ENCODE peak calls at places on chromosome 10, in eight cellular contexts. O is effector memory CD4-positive, alpha-beta T cell; D is heart right ventricle; S is keratinocyte; G is adipocyte; W is Peyer's patch; X is colonic mucosa; P is transverse colon. K is an unnamed sample. For H3K27me3, the result is how much of the 10 kb centered on the place peaks cover.

GRCh38 chr10:20552382-20552781 is 344.7 kb downstream of the NEBL start:
- DNase-seq in O (no peak), P (no peak), D (no peak), W (no peak), X (no peak), G (no peak), S (no peak), K (no peak)

GRCh38 chr10:6507311-6507710 is 72.8 kb downstream of the PRKCQ start:
- DNase-seq in X (no peak), S (no peak), D (no peak), G (no peak), W (no peak), P (no peak), O (no peak), K (no peak)

GRCh38 chr10:23362069-23362830 is 17.7 kb upstream of the C10orf67 start:
- DNase-seq in P (no peak), D (no peak), X (no peak), G (no peak), W (no peak), O (no peak), S (no peak), K (no peak)

GRCh38 chr10:11245510-11245909 is 227.8 kb downstream of the CELF2 start:
- DNase-seq in O (no peak), D (no peak), P (no peak), G (no peak), X (no peak), W (no peak), S (no peak), K (no peak)

GRCh38 chr10:93485690-93486089 is 3.6 kb upstream of the MYOF start:
- DNase-seq in W (no peak), D (no peak), X (no peak), S (no peak), G (no peak), P (no peak), O (no peak), K (no peak)

GRCh38 chr10:27986831-27987230 is 12.0 kb downstream of the ODAD2 start:
- DNase-seq in W (no peak), X (no peak), P (no peak), O (no peak), D (no peak), S (no peak), G (no peak), K (no peak)

GRCh38 chr10:28479927-28480326 is 53.0 kb upstream of the WAC start:
- DNase-seq in W (no peak), P (no peak), G (no peak), S (no peak), D (no peak), O (no peak), X (no peak), K (no peak)

GRCh38 chr10:32073676-32074075 is 17.5 kb upstream of the KIF5B start:
- DNase-seq in W (no peak), O (no peak), P (no peak), D (no peak), S (no peak), G (no peak), X (no peak), K (no peak)

GRCh38 chr10:12730809-12731519 is 270.5 kb downstream of the CCDC3 start:
- DNase-seq in W (no peak), G (no peak), P (no peak), X (no peak), S (no peak), O (no peak), D (no peak), K (no peak)

GRCh38 chr10:36608251-36608650 is 517.1 kb upstream of the ANKRD30A start:
- DNase-seq in O (no peak), D (no peak), G (peak), P (no peak), S (no peak), W (no peak), X (no peak), K (no peak)

GRCh38 chr10:125205431-125205830 is 45.1 kb upstream of the CTBP2 start:
- DNase-seq in P (no peak), W (no peak), O (no peak), D (no peak), G (no peak), X (no peak), S (no peak), K (no peak)

GRCh38 chr10:5639066-5639465 is 27.3 kb downstream of the ASB13 start:
- DNase-seq in D (no peak), G (no peak), O (no peak), W (no peak), P (no peak), S (no peak), X (no peak), K (no peak)

GRCh38 chr10:77925410-77925794 is 1.2 kb downstream of the DLG5 start:
- DNase-seq in X (peak), G (peak), P (no peak), D (peak), S (no peak), O (no peak), W (no peak), K (no peak)

GRCh38 chr10:5514226-5514881 is 10.4 kb upstream of the CALML3 start:
- DNase-seq in S (no peak), X (no peak), O (no peak), P (no peak), D (no peak), W (no peak), G (no peak), K (no peak)

GRCh38 chr10:107423903-107424302 is 259.4 kb upstream of the SORCS1 start:
- DNase-seq in P (no peak), X (no peak), O (no peak), S (no peak), G (no peak), D (no peak), W (no peak), K (peak)

GRCh38 chr10:44968887-44969400 is 9.3 kb downstream of the RASSF4 start:
- DNase-seq in D (no peak), S (no peak), X (no peak), G (no peak), W (no peak), O (no peak), P (no peak), K (no peak)

GRCh38 chr10:25497281-25497680 is 322.5 kb downstream of the GPR158 start:
- DNase-seq in P (no peak), W (no peak), X (no peak), O (no peak), S (no peak), G (no peak), D (no peak), K (no peak)

GRCh38 chr10:29481906-29482440 is 152.8 kb downstream of the SVIL start:
- DNase-seq in X (no peak), S (no peak), G (no peak), O (no peak), P (no peak), W (no peak), D (no peak), K (no peak)

DNA sequence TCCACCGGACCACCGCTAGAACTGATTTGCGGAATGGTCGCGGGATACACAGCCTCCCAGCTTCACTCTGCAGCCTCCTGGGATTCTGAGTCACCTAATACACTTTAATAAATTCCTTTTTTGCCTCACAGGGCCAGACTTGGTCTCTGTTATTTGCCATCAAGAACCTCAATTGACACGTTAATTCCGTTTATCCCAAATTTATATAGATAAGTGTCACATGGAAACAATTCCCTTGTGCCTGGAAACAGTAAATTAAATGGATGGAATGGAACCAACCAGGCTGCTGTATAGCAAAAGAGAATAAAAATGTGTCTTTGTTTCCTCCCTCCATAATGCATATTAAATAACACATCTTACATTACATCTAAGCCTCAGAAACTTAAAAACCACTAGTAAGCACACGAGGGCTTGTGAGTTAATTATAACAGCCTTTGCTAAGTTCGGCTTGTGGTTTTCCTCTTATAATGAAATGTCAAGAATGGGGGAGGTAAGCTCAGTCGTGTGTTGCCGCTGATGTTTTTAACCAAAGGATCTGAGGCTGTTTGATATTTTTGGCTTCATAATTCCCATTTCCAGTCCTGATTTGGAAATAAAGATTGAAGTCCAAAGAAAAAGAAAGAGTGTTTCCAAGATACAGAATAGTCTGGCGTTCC is 52.1 kb downstream of the ADRB1 start:
- DNase-seq in D (no peak), S (no peak), G (peak), W (no peak), X (no peak), O (no peak), P (no peak), K (no peak)
- H3K27me3 ChIP-seq in D (under half), S (under half), G (half or more), W (under half), X (under half), O (under half), P (under half), K (under half)

DNA sequence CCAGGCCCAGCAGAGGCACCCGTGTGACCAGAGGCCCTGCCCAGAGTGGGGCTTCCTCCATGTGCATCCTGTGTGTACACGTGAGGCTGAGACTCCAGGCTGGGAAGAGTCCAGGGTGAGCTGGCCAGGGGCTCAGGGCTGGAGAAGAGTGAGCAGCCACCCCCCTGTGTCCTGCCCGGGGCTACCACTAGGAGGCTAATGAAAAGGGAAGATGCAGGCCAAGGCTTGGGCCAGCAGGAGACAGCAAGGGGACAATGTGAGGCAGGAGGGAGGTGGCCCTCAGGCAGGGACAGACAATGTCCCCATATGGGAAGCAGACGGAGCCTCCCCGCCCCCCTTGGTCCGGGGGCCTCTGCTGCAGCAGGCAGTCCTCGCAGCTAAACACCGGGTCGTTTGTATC is 102.0 kb downstream of the HIF1AN start:
- DNase-seq in S (no peak), X (no peak), W (no peak), G (no peak), O (no peak), D (no peak), P (no peak), K (no peak)
- H3K27me3 ChIP-seq in S (under half), X (under half), W (under half), G (half or more), O (under half), D (under half), P (half or more), K (under half)

DNA sequence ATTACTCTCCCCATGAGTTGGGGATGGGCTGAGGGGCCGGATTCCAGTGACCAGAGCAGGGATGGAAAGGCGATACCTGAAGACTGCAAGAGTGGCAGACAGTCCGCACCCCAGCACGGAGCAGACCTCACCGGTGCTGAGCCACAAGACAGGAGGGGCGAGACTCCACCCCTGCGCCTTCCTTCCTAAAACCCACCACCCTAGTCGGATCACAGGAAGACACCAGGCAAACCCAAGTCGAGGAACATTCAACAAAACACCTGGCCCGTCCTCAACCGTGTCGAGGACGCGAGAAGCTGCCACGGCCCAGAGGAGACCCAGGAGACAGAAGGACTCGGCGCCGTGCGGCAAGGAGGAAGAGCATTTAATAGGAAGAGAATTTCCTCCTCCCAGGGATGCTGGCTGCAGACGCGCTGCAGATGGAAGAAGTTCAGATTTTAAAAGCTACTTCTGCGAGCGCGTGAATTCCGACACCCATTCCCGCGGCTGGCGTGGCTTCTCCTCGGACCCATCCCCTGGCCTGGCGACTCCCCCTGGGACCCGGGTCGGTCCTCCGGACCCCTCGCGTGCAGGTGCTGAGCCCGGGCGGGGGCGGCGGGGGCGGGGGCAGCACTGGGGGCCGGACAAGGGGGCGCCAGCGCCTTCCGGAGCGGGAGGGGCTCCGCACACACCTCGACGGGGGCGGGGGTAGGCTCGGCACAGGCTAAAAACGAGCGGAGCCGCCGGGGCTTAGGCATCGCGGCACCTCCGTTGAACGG is 573 bp upstream of the UTF1 start:
- DNase-seq in O (no peak), D (no peak), S (no peak), X (no peak), P (no peak), W (no peak), G (peak), K (no peak)
- H3K27me3 ChIP-seq in O (under half), D (under half), S (half or more), X (under half), P (half or more), W (under half), G (under half), K (half or more)

DNA sequence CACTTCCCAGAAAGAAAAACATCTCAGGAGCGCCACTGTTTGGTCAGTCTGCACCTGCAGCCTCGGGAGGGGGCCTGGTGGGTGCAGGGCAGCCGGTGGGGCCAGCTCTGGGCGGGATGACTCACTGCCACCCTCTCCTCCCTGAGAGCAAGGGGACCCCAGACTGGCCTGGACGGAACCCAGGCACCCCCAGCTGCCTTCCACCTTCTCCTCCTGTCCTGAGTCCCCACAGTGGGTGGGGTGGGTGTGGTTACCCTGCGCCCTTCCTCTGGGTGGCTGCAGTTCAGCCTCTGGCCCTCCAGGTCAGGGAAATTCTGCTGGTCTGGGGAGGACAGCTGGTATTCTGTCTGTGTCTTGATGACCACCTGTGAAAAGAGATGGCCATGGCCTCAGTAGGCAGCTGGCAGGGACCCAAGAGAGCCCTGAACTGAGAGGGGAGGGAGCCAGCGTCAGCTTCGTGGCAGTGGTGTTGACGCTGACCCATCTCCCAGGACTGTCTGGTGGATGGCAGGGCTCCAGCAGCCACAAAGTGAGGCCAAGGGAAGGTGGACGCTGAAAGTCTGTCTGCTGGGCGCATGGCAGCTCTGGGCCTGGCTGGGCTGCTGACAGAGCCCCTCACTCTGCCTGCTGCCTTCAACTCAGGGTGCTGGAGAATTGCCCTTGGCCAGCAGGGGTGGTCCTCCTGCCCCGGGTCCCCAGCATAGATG is 8.9 kb downstream of the CALY start:
- DNase-seq in X (no peak), S (no peak), G (no peak), P (no peak), D (no peak), O (no peak), W (no peak), K (no peak)
- H3K27me3 ChIP-seq in X (under half), S (half or more), G (half or more), P (half or more), D (under half), O (under half), W (under half), K (half or more)

GRCh38 chr10:131141645-131142445 is 169.7 kb downstream of the TCERG1L start:
- DNase-seq in W (no peak), X (no peak), O (no peak), P (no peak), G (no peak), D (no peak), S (no peak), K (no peak)

GRCh38 chr10:131142446-131143380 is 168.8 kb downstream of the TCERG1L start:
- DNase-seq in O (no peak), G (no peak), P (no peak), W (no peak), S (no peak), D (no peak), X (no peak), K (no peak)

GRCh38 chr10:131144711-131145375 is 166.7 kb downstream of the TCERG1L start:
- DNase-seq in G (no peak), X (no peak), S (no peak), P (no peak), D (no peak), W (no peak), O (no peak), K (no peak)

GRCh38 chr10:131141207-131141606 is 170.3 kb downstream of the TCERG1L start:
- DNase-seq in P (no peak), D (no peak), G (no peak), X (no peak), O (no peak), W (no peak), S (no peak), K (no peak)

DNA sequence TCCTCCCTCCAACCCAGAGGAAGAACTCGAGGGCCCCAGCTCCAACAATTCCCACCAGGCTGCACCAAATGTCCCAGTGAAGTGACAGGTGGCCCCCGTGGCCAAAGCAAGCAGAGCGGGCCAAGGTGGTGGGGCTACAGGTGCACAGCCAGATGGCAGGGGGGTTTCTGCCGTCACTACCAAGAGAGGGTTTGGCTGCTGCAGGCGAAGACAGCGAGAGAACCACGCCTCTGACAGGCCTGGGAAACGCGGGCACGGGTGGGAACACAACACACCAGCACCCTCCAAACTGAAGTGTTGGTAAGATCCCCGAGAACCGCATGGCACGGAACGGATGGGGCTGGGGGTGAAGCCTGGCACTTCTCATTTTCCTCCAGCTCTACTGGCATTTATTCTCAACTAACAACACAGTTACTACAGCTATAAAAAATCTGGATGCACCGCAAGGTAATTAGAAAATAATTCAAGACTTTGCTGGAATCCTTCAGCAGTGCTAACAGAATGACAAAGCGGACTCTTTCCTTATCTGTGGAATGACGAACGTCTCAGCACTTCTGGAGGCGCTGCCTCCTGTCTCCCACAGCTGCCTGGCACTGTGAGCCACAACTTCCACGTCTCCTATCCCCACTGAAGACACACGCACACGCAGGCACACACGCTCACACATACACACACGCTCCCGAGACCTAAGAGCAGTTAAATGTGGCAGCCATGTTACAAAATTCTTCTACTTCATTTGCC is 167.9 kb downstream of the TCERG1L start:
- DNase-seq in O (no peak), G (no peak), W (no peak), P (no peak), X (no peak), S (no peak), D (no peak), K (no peak)
- H3K27me3 ChIP-seq in O (under half), G (under half), W (under half), P (under half), X (under half), S (under half), D (under half), K (under half)

GRCh38 chr10:98013776-98014175 is 16.6 kb downstream of the CRTAC1 start:
- DNase-seq in G (no peak), D (no peak), P (no peak), W (no peak), X (no peak), S (no peak), O (no peak), K (no peak)
- H3K27me3 ChIP-seq in G (half or more), D (under half), P (under half), W (under half), X (under half), S (under half), O (under half), K (under half)

GRCh38 chr10:63416376-63416775 is 49.4 kb downstream of the JMJD1C start:
- DNase-seq in G (peak), X (no peak), D (no peak), S (no peak), W (no peak), P (no peak), O (no peak), K (no peak)

GRCh38 chr10:63412304-63412703 is 53.5 kb downstream of the JMJD1C start:
- DNase-seq in O (no peak), X (no peak), G (no peak), S (no peak), P (no peak), D (no peak), W (no peak), K (no peak)

GRCh38 chr10:63413429-63413828 is 52.3 kb downstream of the JMJD1C start:
- DNase-seq in S (no peak), G (no peak), X (no peak), P (no peak), W (no peak), O (no peak), D (no peak), K (no peak)

GRCh38 chr10:63414481-63415260 is 51.1 kb downstream of the JMJD1C start:
- DNase-seq in S (no peak), X (no peak), P (no peak), W (no peak), G (peak), O (no peak), D (no peak), K (no peak)

DNA sequence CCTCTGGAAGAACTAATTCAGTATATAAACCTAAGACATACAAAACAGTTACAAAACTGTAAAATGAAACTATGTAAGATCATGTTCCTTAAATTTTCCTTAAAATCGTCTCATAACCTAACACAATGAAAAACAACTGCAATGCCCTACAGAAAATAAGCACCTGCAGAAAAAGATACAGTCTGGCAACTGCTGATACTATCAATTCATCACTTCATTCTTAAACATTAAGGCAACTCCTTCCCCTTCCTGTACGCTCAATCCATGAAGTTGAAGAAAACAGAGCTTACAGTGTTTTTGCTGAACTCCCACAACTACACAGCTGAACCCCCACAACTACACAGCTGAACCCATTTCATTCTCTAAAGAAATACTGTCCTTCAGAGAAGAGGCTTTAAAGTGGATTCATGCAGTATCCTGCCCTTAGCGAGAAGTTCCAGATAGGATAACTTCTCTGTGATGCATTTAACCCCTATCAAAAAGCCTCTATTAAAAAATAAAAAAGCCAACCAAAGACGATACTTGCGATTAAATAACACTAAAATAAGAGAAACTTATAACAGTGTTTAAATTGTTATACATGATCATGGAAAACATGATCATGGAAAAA is 50.0 kb downstream of the JMJD1C start:
- DNase-seq in S (no peak), G (no peak), D (no peak), P (no peak), X (no peak), O (no peak), W (no peak), K (no peak)
- H3K27me3 ChIP-seq in S (under half), G (under half), D (under half), P (under half), X (under half), O (under half), W (under half), K (under half)

K was measured in kidney epithelial cell.